ENCODE peak calls at places on chromosome 6, in ten cellular contexts. P, T, Z, K, O, J, Y, R, Q and I are unnamed samples.
A peak's percentile ranks its signal among the peaks of the same experiment; 100 is the strongest.

GRCh38 chr6:121548146-121548545 is 112.7 kb downstream of the GJA1 start:
- DNase-seq in O (no peak), T (no peak), Q (no peak), Y (no peak), J (no peak), Z (no peak), P (no peak), K (no peak), R (no peak), I (no peak)

GRCh38 chr6:46221221-46221793 is 50.5 kb upstream of the ENPP5 start:
- DNase-seq in Y (peak; percentile 1), J (no peak), K (peak; percentile 16), R (no peak), P (peak; percentile 41), O (no peak), Z (peak; percentile 26), Q (no peak), T (no peak), I (peak; percentile 50)

GRCh38 chr6:152309648-152310047 is 327.5 kb downstream of the SYNE1 start:
- DNase-seq in Z (no peak), Y (no peak), O (no peak), R (no peak), J (no peak), K (no peak), Q (no peak), T (no peak), P (no peak), I (peak; percentile 6)

GRCh38 chr6:134477991-134478635 is 160.2 kb upstream of the SGK1 start:
- DNase-seq in Q (no peak), P (no peak), T (no peak), Y (no peak), J (no peak), Z (no peak), K (peak; percentile 71), O (no peak), R (no peak), I (no peak)

GRCh38 chr6:84417261-84417660 is 189.8 kb upstream of the CEP162 start:
- DNase-seq in P (no peak), T (no peak), J (no peak), O (no peak), Q (no peak), Y (no peak), K (peak; percentile 20), R (no peak), Z (no peak), I (no peak)

GRCh38 chr6:18016698-18017097 is 29.3 kb upstream of the KIF13A start:
- DNase-seq in Y (no peak), R (no peak), J (no peak), T (no peak), Q (no peak), Z (no peak), O (no peak), P (no peak), K (no peak), I (no peak)

GRCh38 chr6:147141690-147142308 is 62.4 kb upstream of the STXBP5 start:
- DNase-seq in J (no peak), Z (no peak), O (no peak), R (no peak), Q (no peak), Y (no peak), T (no peak), P (no peak), K (peak; percentile 71), I (no peak)

GRCh38 chr6:130322673-130323268 is 43.0 kb upstream of the TMEM200A start:
- DNase-seq in K (peak; percentile 82), R (peak; percentile 57), J (no peak), O (no peak), Z (peak; percentile 55), P (peak; percentile 25), Q (no peak), Y (no peak), T (no peak), I (peak; percentile 68)

GRCh38 chr6:28589234-28589951 is 63.7 kb downstream of the GPX5 start:
- DNase-seq in Q (peak; percentile 32), O (no peak), Z (peak; percentile 95), K (peak; percentile 95), R (peak; percentile 32), Y (peak; percentile 47), P (no peak), J (no peak), T (no peak), I (peak; percentile 90)

GRCh38 chr6:7697820-7698623 is 27.9 kb upstream of the BMP6 start:
- DNase-seq in T (no peak), Z (peak; percentile 84), P (no peak), K (peak; percentile 97), R (peak; percentile 39), J (no peak), O (no peak), Q (peak; percentile 41), Y (peak; percentile 37), I (peak; percentile 95)

GRCh38 chr6:31887173-31887572 is 8.4 kb upstream of the SLC44A4 start:
- DNase-seq in Y (no peak), P (no peak), Z (no peak), T (no peak), Q (no peak), J (no peak), K (no peak), O (no peak), R (no peak), I (no peak)

GRCh38 chr6:31884528-31885035 is 5.8 kb upstream of the SLC44A4 start:
- DNase-seq in J (no peak), O (no peak), Y (no peak), T (no peak), P (no peak), Z (no peak), R (no peak), Q (no peak), K (no peak), I (no peak)

GRCh38 chr6:31888281-31889258 is 8.9 kb downstream of the EHMT2 start:
- DNase-seq in T (no peak), O (peak; percentile 76), J (no peak), P (peak; percentile 67), Z (no peak), Q (no peak), K (no peak), Y (no peak), R (no peak), I (peak; percentile 46)

GRCh38 chr6:31887608-31888007 is 8.8 kb upstream of the SLC44A4 start:
- DNase-seq in Z (no peak), P (no peak), T (no peak), Y (no peak), R (no peak), O (no peak), Q (no peak), K (no peak), J (no peak), I (no peak)

GRCh38 chr6:31886426-31887068 is 7.8 kb upstream of the SLC44A4 start:
- DNase-seq in O (no peak), Z (no peak), K (no peak), P (no peak), T (no peak), R (no peak), J (no peak), Y (no peak), Q (no peak), I (no peak)
- TF ChIP-seq POLR2A in O (no peak), Z (no peak), K (no peak), P (no peak), T (no peak), R (no peak), J (no peak), Y (no peak), Q (no peak), I (no peak)

GRCh38 chr6:112043032-112044007 is 10.6 kb upstream of the CCN6 start:
- DNase-seq in Z (peak; percentile 86), R (peak; percentile 93), J (peak; percentile 93), K (peak; percentile 91), Q (peak; percentile 89), T (peak; percentile 45), Y (peak; percentile 68), O (peak; percentile 58), P (peak; percentile 92), I (peak; percentile 95)
- TF ChIP-seq POLR2A in Z (no peak), R (no peak), J (peak; percentile 25), K (peak; percentile 68), Q (no peak), T (no peak), Y (peak; percentile 19), O (peak; percentile 36), P (no peak), I (no peak)

GRCh38 chr6:149717255-149717587 is 680 bp downstream of the LATS1 start:
- DNase-seq in R (no peak), K (no peak), O (no peak), J (no peak), Q (no peak), Z (no peak), P (no peak), T (no peak), Y (no peak), I (no peak)

GRCh38 chr6:149716181-149716580 is 1.7 kb downstream of the LATS1 start:
- DNase-seq in Z (no peak), Y (no peak), O (no peak), Q (no peak), P (no peak), T (no peak), R (no peak), K (no peak), J (no peak), I (no peak)

GRCh38 chr6:149719531-149719930 is 1.6 kb upstream of the LATS1 start:
- DNase-seq in J (no peak), O (no peak), Y (no peak), T (no peak), Z (no peak), R (no peak), K (no peak), Q (no peak), P (no peak), I (no peak)

GRCh38 chr6:149716584-149716983 is 1.3 kb downstream of the LATS1 start:
- DNase-seq in Z (no peak), K (peak; percentile 20), P (no peak), R (no peak), Q (no peak), J (no peak), T (no peak), O (no peak), Y (peak; percentile 10), I (peak; percentile 19)

GRCh38 chr6:149717588-149718458 is at the start of gene LATS1:
- DNase-seq in R (peak; percentile 84), K (peak; percentile 76), P (peak; percentile 86), O (peak; percentile 86), J (peak; percentile 96), T (peak; percentile 48), Q (peak; percentile 95), Z (peak; percentile 81), Y (peak; percentile 66), I (peak; percentile 93)
- TF ChIP-seq POLR2A in R (peak; percentile 19), K (peak; percentile 88), P (peak; percentile 96), O (peak; percentile 96), J (peak; percentile 86), T (peak; percentile 81), Q (no peak), Z (peak; percentile 95), Y (peak; percentile 97), I (peak; percentile 92)

DNA sequence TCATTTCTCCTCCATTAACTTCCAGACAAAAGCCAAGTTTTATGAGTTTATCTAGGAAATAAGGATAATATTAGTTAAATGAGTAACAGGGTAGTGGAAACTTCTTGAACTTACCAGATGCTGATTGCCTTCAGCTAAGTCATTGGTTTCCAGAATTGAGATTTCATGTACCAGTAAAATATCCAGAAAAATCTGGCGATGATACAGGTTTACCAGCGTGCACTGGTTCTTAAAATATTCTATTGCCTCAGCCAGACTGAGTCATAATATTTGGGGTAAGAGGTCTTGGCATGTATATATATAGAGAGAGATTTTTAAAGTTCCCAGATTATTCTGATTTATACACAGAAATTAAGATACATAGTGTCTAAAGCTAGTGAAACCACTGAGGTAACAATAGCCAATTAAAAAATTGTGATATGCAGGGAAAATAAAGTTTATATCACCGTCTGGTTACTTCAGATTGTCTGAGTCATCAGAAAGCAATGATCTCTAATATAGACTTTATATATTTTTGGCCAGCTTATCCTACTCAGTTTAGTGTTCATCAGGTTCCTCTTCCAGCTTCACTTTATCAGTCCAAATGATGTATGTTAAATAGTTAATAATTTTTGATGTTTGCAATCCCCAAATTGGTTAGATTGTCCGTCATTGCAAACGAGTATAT is 39.5 kb upstream of the SDHAF4 start:
- DNase-seq in R (no peak), J (no peak), K (peak; percentile 61), P (no peak), Q (no peak), Y (no peak), T (no peak), O (no peak), Z (no peak), I (no peak)
- TF ChIP-seq POLR2A in R (no peak), J (no peak), K (no peak), P (no peak), Q (no peak), Y (no peak), T (no peak), O (no peak), Z (no peak), I (no peak)